ENCODE peak calls at places on chromosomes 16 and 17, in seven cellular contexts. K is fibroblast of lung, E is neural crest cell, F is cardiac fibroblast, S is cardiac muscle cell, Q is heart left ventricle, G is ascending aorta. T is an unnamed sample.

GRCh38 chr16:85503642-85504224 is 109.4 kb upstream of the GSE1 start:
- DNase-seq in Q (no peak), K (no peak), S (no peak), E (no peak), F (no peak), G (no peak), T (no peak)

GRCh38 chr17:79775635-79776034 is 2.3 kb upstream of the CBX2 start:
- DNase-seq in F (no peak), K (no peak), Q (no peak), G (no peak), E (no peak), S (no peak), T (no peak)

GRCh38 chr16:83344014-83344413 is 463.8 kb upstream of the HSBP1 start:
- DNase-seq in G (no peak), Q (no peak), S (no peak), F (peak; percentile 96), K (peak; percentile 93), E (no peak), T (peak; percentile 74)

GRCh38 chr17:40268141-40268712 is 19.5 kb upstream of the CDC6 start:
- DNase-seq in S (no peak), Q (no peak), E (no peak), G (no peak), F (no peak), K (peak; percentile 61), T (no peak)

GRCh38 chr17:73952498-73953205 is 250.8 kb upstream of the RPL38 start:
- DNase-seq in G (no peak), E (peak; percentile 73), S (peak; percentile 75), Q (peak; percentile 50), K (no peak), F (no peak), T (no peak)

GRCh38 chr17:67559381-67559966 is 158.3 kb upstream of the NOL11 start:
- DNase-seq in G (no peak), K (no peak), E (no peak), Q (no peak), S (no peak), F (no peak), T (no peak)

GRCh38 chr17:31392856-31393748 is 1.6 kb downstream of the RAB11FIP4 start:
- DNase-seq in E (no peak), Q (no peak), F (no peak), G (no peak), K (no peak), S (no peak), T (no peak)

GRCh38 chr17:28675485-28675884 is 13.5 kb downstream of the SUPT6H start:
- DNase-seq in S (no peak), K (no peak), E (no peak), F (no peak), Q (no peak), G (no peak), T (no peak)

GRCh38 chr17:77214743-77215142 is 74.0 kb downstream of the SEC14L1 start:
- DNase-seq in E (peak; percentile 26), Q (peak; percentile 69), G (no peak), K (peak; percentile 23), S (peak; percentile 73), F (peak; percentile 51), T (no peak)

GRCh38 chr17:30393911-30394867 is 15.5 kb downstream of the CPD start:
- DNase-seq in G (no peak), K (no peak), Q (no peak), S (no peak), E (no peak), F (no peak), T (no peak)

GRCh38 chr16:5393070-5393469 is 295.5 kb upstream of the EEF2KMT start:
- DNase-seq in S (no peak), Q (no peak), K (peak; percentile 1), F (no peak), G (no peak), E (no peak), T (no peak)

GRCh38 chr17:17109896-17110295 is 67.6 kb downstream of the MPRIP start:
- DNase-seq in G (no peak), E (no peak), S (no peak), K (no peak), F (no peak), Q (no peak), T (no peak)

GRCh38 chr17:32323046-32323445 is 18.9 kb downstream of the C17orf75 start:
- DNase-seq in F (no peak), K (no peak), G (no peak), S (no peak), Q (no peak), E (no peak), T (no peak)

GRCh38 chr17:57484081-57484666 is 227.9 kb downstream of the MSI2 start:
- DNase-seq in S (no peak), E (no peak), G (no peak), F (peak; percentile 38), Q (no peak), K (peak; percentile 75), T (peak; percentile 23)

GRCh38 chr16:82044585-82044911 is 9.5 kb downstream of the HSD17B2 start:
- DNase-seq in Q (no peak), S (no peak), E (no peak), F (no peak), G (no peak), K (peak; percentile 50), T (no peak)

GRCh38 chr17:78853926-78854394 is 13.3 kb upstream of the USP36 start:
- DNase-seq in E (no peak), K (no peak), S (no peak), F (no peak), Q (no peak), G (no peak), T (no peak)

GRCh38 chr17:76388966-76389888 is 4.8 kb downstream of the SPHK1 start:
- DNase-seq in K (no peak), G (no peak), Q (no peak), S (no peak), E (no peak), F (no peak), T (no peak)

GRCh38 chr16:21300309-21301167 is 22.4 kb upstream of the CRYM start:
- DNase-seq in K (peak; percentile 99), Q (peak; percentile 95), F (peak; percentile 100), S (peak; percentile 94), G (peak; percentile 92), E (peak; percentile 73), T (peak; percentile 99)

GRCh38 chr17:59342681-59343127 is 11.2 kb downstream of the YPEL2 start:
- DNase-seq in S (no peak), G (no peak), Q (no peak), K (no peak), E (no peak), F (no peak), T (no peak)

GRCh38 chr16:49620158-49620867 is 235.6 kb downstream of the ZNF423 start:
- DNase-seq in G (peak; percentile 69), K (peak; percentile 76), F (peak; percentile 81), Q (peak; percentile 93), E (no peak), S (peak; percentile 77), T (peak; percentile 15)

GRCh38 chr16:3152273-3153076 is 17.6 kb downstream of the ZNF213 start:
- DNase-seq in F (peak; percentile 91), S (peak; percentile 78), K (peak; percentile 86), E (peak; percentile 94), Q (peak; percentile 82), G (no peak), T (peak; percentile 81)

GRCh38 chr17:1997146-1997586 is 28.0 kb downstream of the RTN4RL1 start:
- DNase-seq in S (no peak), E (no peak), G (no peak), F (no peak), Q (no peak), K (no peak), T (no peak)
- TF ChIP-seq CTCF in S (no peak), E (no peak), G (no peak), F (no peak), Q (no peak), K (no peak), T (no peak)

GRCh38 chr16:89657442-89658220 is at the start of the genes CHMP1A and SPATA33:
- DNase-seq in Q (peak; percentile 93), F (peak; percentile 89), K (peak; percentile 72), G (peak; percentile 30), S (peak; percentile 93), E (peak; percentile 92), T (peak; percentile 59)

GRCh38 chr16:89653656-89654295 is 3.7 kb downstream of the CHMP1A start:
- DNase-seq in K (no peak), Q (peak; percentile 8), F (no peak), G (no peak), S (no peak), E (no peak), T (no peak)

GRCh38 chr16:89655062-89655643 is 2.4 kb downstream of the CHMP1A start:
- DNase-seq in F (no peak), E (no peak), S (no peak), Q (no peak), G (no peak), K (no peak), T (no peak)

GRCh38 chr16:89658221-89658879 is 714 bp downstream of the SPATA33 start:
- DNase-seq in E (no peak), S (peak; percentile 48), F (peak; percentile 14), Q (peak; percentile 24), K (no peak), G (no peak), T (no peak)

DNA sequence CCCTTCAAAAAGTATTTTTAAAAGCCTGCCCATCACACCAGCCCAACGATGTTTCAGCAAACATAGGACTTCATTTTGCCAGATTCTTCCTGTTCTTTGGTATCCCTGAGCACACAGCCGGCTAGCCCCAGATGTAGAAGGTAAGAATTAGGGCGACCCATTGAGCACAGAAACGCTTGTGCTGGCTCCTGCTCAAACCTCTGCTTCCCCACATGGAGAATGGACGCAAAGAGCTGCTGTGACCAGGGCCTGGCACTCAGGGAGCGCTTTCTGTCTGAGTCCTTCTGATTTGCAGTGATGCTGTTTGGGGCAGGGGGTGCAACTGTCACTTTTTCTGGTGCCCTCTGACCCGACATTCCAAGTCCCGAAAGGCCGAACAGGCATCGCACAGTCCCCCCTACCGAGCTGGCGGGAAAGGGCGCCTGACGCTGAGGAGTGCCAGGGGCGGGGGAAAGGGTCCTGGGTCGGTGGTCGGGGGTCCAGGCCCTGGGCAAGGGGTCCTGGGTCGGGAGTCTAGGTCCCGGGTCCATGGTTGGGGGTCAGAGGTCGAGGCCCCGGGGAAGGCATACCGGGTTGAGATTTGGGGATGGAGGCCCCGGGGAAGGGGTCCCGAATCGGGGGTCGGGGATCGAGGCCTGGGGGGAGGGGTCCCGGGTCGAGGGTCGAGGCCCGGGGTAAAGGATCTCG is 930 bp downstream of the CHMP1A start:
- DNase-seq in K (no peak), E (no peak), Q (peak; percentile 26), S (no peak), G (no peak), F (no peak), T (no peak)
- TF ChIP-seq CTCF in K (no peak), E (no peak), Q (no peak), S (no peak), G (no peak), F (no peak), T (no peak)

GRCh38 chr16:67173808-67174705 is 3.7 kb downstream of the NOL3 start:
- DNase-seq in F (peak; percentile 91), Q (peak; percentile 95), S (peak; percentile 87), G (peak; percentile 84), K (peak; percentile 86), E (peak; percentile 65), T (peak; percentile 56)
- TF ChIP-seq CTCF in F (peak; percentile 12), Q (peak; percentile 46), S (peak; percentile 34), G (peak; percentile 48), K (peak; percentile 10), E (no peak), T (peak; percentile 33)

DNA sequence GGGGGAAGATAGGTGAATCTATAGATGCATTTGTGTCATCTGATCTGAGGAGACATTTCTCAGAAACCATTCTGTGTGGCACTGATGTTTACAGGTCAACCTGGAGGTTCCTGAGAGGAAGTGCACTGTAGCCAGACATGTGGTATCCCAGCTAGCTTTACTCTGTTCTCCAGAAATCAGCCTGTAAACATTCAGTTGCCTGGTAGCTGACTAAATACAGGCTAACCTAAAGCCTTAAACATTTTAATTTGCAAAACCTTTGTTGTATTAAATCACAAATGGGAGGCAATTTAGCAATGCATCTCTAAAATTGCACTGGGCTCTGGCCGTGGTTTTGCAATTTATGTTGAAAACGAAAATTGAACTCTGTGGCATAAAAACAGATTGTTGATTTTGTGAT is 207.6 kb downstream of the FTO start:
- DNase-seq in K (no peak), S (no peak), F (peak; percentile 34), G (no peak), E (no peak), Q (no peak), T (peak; percentile 32)
- TF ChIP-seq CTCF in K (no peak), S (no peak), F (peak; percentile 4), G (no peak), E (no peak), Q (no peak), T (no peak)

T was measured in AG09319.